ENCODE peak calls at places on chromosomes 11 and 22, in five cellular contexts. B is AG09309, R is NCI-H774, N is NCI-H524, F is amniotic stem cell. T is an unnamed sample.

GRCh38 chr22:20664594-20664959 is 109.3 kb upstream of the SERPIND1 start:
- DNase-seq in B (no peak), R (no peak), N (no peak), F (no peak), T (no peak)

GRCh38 chr11:19849107-19849789 is 136.6 kb downstream of the NAV2 start:
- DNase-seq in B (no peak), R (no peak), N (peak; percentile 82), F (no peak), T (no peak)

GRCh38 chr11:130427049-130427388 is 1.4 kb downstream of the ADAMTS8 start:
- DNase-seq in B (no peak), R (no peak), N (peak; percentile 48), F (no peak), T (no peak)

GRCh38 chr11:12274056-12274455 is 103.3 kb upstream of the PARVA start:
- DNase-seq in B (no peak), R (no peak), N (no peak), F (no peak), T (no peak)

GRCh38 chr22:30781271-30781875 is 86.7 kb downstream of the OSBP2 start:
- DNase-seq in B (no peak), R (no peak), N (no peak), F (no peak), T (no peak)

GRCh38 chr11:83948205-83948604 is 662.0 kb upstream of the CCDC90B start:
- DNase-seq in B (no peak), R (no peak), N (no peak), F (no peak), T (no peak)

GRCh38 chr11:78731008-78731407 is 156.3 kb upstream of the NARS2 start:
- DNase-seq in B (no peak), R (no peak), N (no peak), F (no peak), T (no peak)

GRCh38 chr11:9943346-9944110 is 279.7 kb downstream of the SWAP70 start:
- DNase-seq in B (peak; percentile 96), R (no peak), N (no peak), F (no peak), T (peak; percentile 99)

GRCh38 chr11:89452780-89453179 is 38.4 kb downstream of the NOX4 start:
- DNase-seq in B (no peak), R (no peak), N (no peak), F (no peak), T (no peak)

GRCh38 chr11:84543367-84544159 is 1083.6 kb downstream of the DLG2 start:
- DNase-seq in B (no peak), R (peak; percentile 49), N (peak; percentile 36), F (no peak), T (no peak)

GRCh38 chr11:35267504-35267903 is 128.5 kb downstream of the CD44 start:
- DNase-seq in B (no peak), R (no peak), N (no peak), F (peak; percentile 27), T (peak; percentile 45)

GRCh38 chr11:134528453-134528852 is 116.4 kb upstream of the B3GAT1 start:
- DNase-seq in B (no peak), R (no peak), N (no peak), F (no peak), T (no peak)

GRCh38 chr11:56876621-56877312 is 111.9 kb upstream of the OR5AK2 start:
- DNase-seq in B (no peak), R (no peak), N (no peak), F (no peak), T (peak; percentile 11)

GRCh38 chr11:19683141-19683805 is 29.4 kb upstream of the NAV2 start:
- DNase-seq in B (no peak), R (no peak), N (no peak), F (no peak), T (no peak)

GRCh38 chr11:14927146-14927545 is 35.1 kb upstream of the CYP2R1 start:
- DNase-seq in B (no peak), R (no peak), N (no peak), F (no peak), T (peak; percentile 69)

GRCh38 chr11:75513250-75513649 is 12.5 kb downstream of the GDPD5 start:
- DNase-seq in B (no peak), R (no peak), N (no peak), F (no peak), T (no peak)

GRCh38 chr11:125433454-125434121 is 62.5 kb downstream of the FEZ1 start:
- DNase-seq in B (no peak), R (peak; percentile 26), N (peak; percentile 65), F (peak; percentile 56), T (no peak)

GRCh38 chr11:67649634-67650540 is 643 bp downstream of the ACY3 start:
- DNase-seq in B (no peak), R (no peak), N (peak; percentile 21), F (no peak), T (no peak)